ENCODE peak calls at places on chromosomes 3 and 15, in four cellular contexts. Z, V, Q and T are unnamed samples.

GRCh38 chr3:133572158-133573053 is 1.1 kb upstream of the CDV3 start:
- DNase-seq in Q (no peak), Z (no peak), V (no peak), T (no peak)

GRCh38 chr15:100802421-100803157 is 77.0 kb upstream of the ALDH1A3 start:
- DNase-seq in Z (peak; percentile 55), V (no peak), Q (no peak), T (no peak)

GRCh38 chr3:48845170-48845569 is 2.5 kb downstream of the PRKAR2A start:
- DNase-seq in V (no peak), Z (no peak), Q (no peak), T (no peak)

GRCh38 chr3:51683566-51683965 is 12.5 kb downstream of the TEX264 start:
- DNase-seq in Q (no peak), Z (no peak), V (no peak), T (no peak)

GRCh38 chr15:91271565-91272153 is 171.6 kb downstream of the SV2B start:
- DNase-seq in Z (no peak), V (peak; percentile 62), Q (peak; percentile 69), T (peak; percentile 36)

GRCh38 chr3:113885050-113885449 is 46.5 kb downstream of the GRAMD1C start:
- DNase-seq in V (no peak), Z (no peak), Q (no peak), T (no peak)

GRCh38 chr15:47750030-47750739 is 32.9 kb downstream of the SEMA6D start:
- DNase-seq in Q (no peak), V (no peak), Z (no peak), T (no peak)

GRCh38 chr15:88124199-88124598 is 132.3 kb downstream of the NTRK3 start:
- DNase-seq in Z (no peak), Q (no peak), V (no peak), T (no peak)

GRCh38 chr3:69739204-69740102 is at the start of gene MITF:
- DNase-seq in Q (peak; percentile 90), V (peak; percentile 89), Z (peak; percentile 91), T (peak; percentile 64)

GRCh38 chr3:42165211-42165610 is 74.1 kb downstream of the TRAK1 start:
- DNase-seq in Z (no peak), Q (no peak), V (no peak), T (no peak)

GRCh38 chr3:71464613-71465012 is 118.9 kb downstream of the FOXP1 start:
- DNase-seq in Z (no peak), V (no peak), Q (no peak), T (no peak)

GRCh38 chr3:94799420-94800060 is 736.7 kb downstream of the NSUN3 start:
- DNase-seq in Q (no peak), V (no peak), Z (no peak), T (no peak)

GRCh38 chr15:31486906-31487695 is 160.5 kb downstream of the KLF13 start:
- DNase-seq in Q (no peak), Z (peak; percentile 72), V (no peak), T (no peak)

GRCh38 chr15:100890850-100891249 is 11.2 kb downstream of the ALDH1A3 start:
- DNase-seq in Z (no peak), Q (no peak), V (no peak), T (no peak)

GRCh38 chr3:106719583-106719982 is 657.7 kb upstream of the CCDC54 start:
- DNase-seq in V (no peak), Z (no peak), Q (no peak), T (no peak)

GRCh38 chr15:41904487-41905359 is 10.9 kb upstream of the SPTBN5 start:
- DNase-seq in Z (no peak), Q (peak; percentile 87), V (peak; percentile 65), T (peak; percentile 88)

GRCh38 chr3:195897081-195897852 is 11.1 kb downstream of the TNK2 start:
- DNase-seq in V (no peak), Q (no peak), Z (no peak), T (no peak)

GRCh38 chr3:129304141-129304540 is 25.5 kb downstream of the HMCES start:
- DNase-seq in Z (no peak), Q (no peak), V (no peak), T (no peak)

GRCh38 chr3:158539414-158540014 is 31.5 kb upstream of the MLF1 start:
- DNase-seq in Q (no peak), V (peak; percentile 19), Z (no peak), T (no peak)

GRCh38 chr3:129549006-129549800 is 6.2 kb downstream of the H1-8 start:
- DNase-seq in Q (no peak), V (no peak), Z (no peak), T (no peak)

GRCh38 chr3:171458056-171458856 is 1.9 kb downstream of the TNIK start:
- DNase-seq in V (no peak), Z (no peak), Q (no peak), T (no peak)

GRCh38 chr3:169661567-169662214 is 1.8 kb downstream of the MECOM start:
- DNase-seq in Z (peak; percentile 77), Q (peak; percentile 68), V (peak; percentile 44), T (no peak)

GRCh38 chr3:113243071-113243470 is 31.7 kb downstream of the BOC start:
- DNase-seq in Z (no peak), V (no peak), Q (no peak), T (no peak)

GRCh38 chr3:188037116-188037718 is 116.7 kb upstream of the LPP start:
- DNase-seq in Q (no peak), V (peak; percentile 59), Z (no peak), T (no peak)

GRCh38 chr15:23457890-23458289 is 10.8 kb upstream of the GOLGA6L2 start:
- DNase-seq in V (no peak), Q (no peak), Z (no peak), T (no peak)

GRCh38 chr3:188557230-188557629 is 403.3 kb downstream of the LPP start:
- DNase-seq in Z (no peak), V (no peak), Q (no peak), T (no peak)

GRCh38 chr3:184568918-184569829 is 7.6 kb downstream of the EPHB3 start:
- DNase-seq in Q (peak; percentile 79), V (peak; percentile 79), Z (peak; percentile 90), T (no peak)

GRCh38 chr3:15246186-15246585 is 40.1 kb downstream of the CAPN7 start:
- DNase-seq in V (no peak), Z (no peak), Q (no peak), T (no peak)

GRCh38 chr15:49621327-49622210 is 721 bp downstream of the DTWD1 start:
- DNase-seq in Z (no peak), Q (no peak), V (no peak), T (no peak)

GRCh38 chr15:100686725-100687488 is 84.5 kb downstream of the ASB7 start:
- DNase-seq in Z (no peak), V (no peak), Q (no peak), T (no peak)

GRCh38 chr3:195583831-195584542 is at the start of gene APOD:
- DNase-seq in V (no peak), Z (no peak), Q (no peak), T (no peak)

GRCh38 chr15:79067434-79067833 is 23.1 kb downstream of the RASGRF1 start:
- DNase-seq in Z (no peak), Q (no peak), V (no peak), T (no peak)

GRCh38 chr3:169243122-169243521 is 420.4 kb downstream of the MECOM start:
- DNase-seq in Z (no peak), V (no peak), Q (no peak), T (no peak)

GRCh38 chr3:153599685-153600084 is 437.7 kb downstream of the RAP2B start:
- DNase-seq in V (no peak), Z (no peak), Q (no peak), T (no peak)

GRCh38 chr3:72444642-72445223 is 403.5 kb downstream of the SHQ1 start:
- DNase-seq in Z (no peak), Q (no peak), V (no peak), T (no peak)

GRCh38 chr15:77069521-77070121 is 1.3 kb downstream of the TSPAN3 start:
- DNase-seq in Q (no peak), V (no peak), Z (no peak), T (no peak)

GRCh38 chr3:137610723-137611122 is 153.4 kb upstream of the SOX14 start:
- DNase-seq in Q (no peak), V (no peak), Z (no peak), T (no peak)

GRCh38 chr15:82670699-82671098 is 23.5 kb upstream of the CPEB1 start:
- DNase-seq in Q (no peak), V (no peak), Z (no peak), T (no peak)

GRCh38 chr3:49180116-49180515 is 8.7 kb downstream of the KLHDC8B start:
- DNase-seq in Z (no peak), Q (no peak), V (no peak), T (no peak)

GRCh38 chr3:174397848-174398247 is 461.3 kb upstream of the NAALADL2 start:
- DNase-seq in Q (no peak), Z (no peak), V (no peak), T (no peak)
- TF ChIP-seq CTCF in Q (no peak), Z (no peak), V (peak; percentile 30), T (peak; percentile 36)

DNA sequence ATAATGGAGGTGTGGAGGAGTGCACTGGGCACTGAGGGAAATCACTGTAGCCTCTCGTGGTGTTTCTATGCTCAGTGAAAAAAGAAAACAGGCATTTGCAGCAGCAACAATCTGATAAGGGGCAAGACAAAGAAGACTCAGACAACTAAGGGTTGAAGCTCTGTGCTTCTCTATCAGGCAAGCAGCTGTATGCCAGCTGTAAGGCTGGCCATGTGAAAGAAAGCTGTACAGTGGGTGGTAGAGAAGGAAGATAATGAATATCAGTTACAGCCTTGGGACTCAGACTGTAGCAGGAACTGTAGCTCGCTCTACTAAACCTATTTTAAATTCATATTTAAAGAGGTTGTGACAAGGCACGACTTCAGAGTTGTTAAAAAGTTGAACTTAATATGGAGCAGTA is 76.3 kb downstream of the VGLL3 start:
- DNase-seq in Q (no peak), V (no peak), Z (no peak), T (no peak)
- TF ChIP-seq CTCF in Q (no peak), V (no peak), Z (no peak), T (no peak)

DNA sequence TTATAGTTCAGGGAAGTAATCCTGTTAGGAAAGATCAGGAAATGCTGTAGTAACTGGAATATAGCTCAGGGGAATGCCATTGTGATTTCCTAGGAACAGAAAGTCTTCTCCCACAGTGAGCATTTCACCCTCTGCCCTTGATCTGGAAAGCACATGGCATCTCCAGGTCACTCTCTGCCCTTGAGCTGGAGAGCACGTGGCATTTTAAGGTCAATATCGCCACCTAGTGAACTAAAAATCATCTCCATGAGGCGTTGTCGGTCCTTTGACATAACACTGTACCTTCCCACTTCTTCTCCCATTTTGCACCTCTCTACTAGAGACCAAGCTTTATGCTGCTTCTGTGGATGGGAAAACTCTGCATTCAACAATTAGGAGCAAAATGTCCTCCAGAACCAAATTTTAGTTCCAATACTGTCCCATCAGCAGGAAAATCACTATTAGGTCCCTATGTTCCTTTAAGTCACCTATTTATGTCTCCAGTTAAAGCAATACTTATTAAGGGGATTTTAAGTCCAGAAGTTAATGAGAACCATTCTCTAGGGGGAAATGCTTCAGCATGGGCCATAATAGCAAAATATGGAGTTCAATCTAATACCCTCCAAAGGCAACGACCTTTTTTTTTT is 54.7 kb upstream of the GK5 start:
- DNase-seq in V (peak; percentile 57), Q (no peak), Z (no peak), T (peak; percentile 26)
- TF ChIP-seq CTCF in V (peak; percentile 50), Q (peak; percentile 73), Z (peak; percentile 48), T (peak; percentile 83)

GRCh38 chr3:52897130-52898109 is at the start of gene STIMATE:
- DNase-seq in Q (peak; percentile 91), V (peak; percentile 90), Z (peak; percentile 94), T (peak; percentile 81)
- TF ChIP-seq CTCF in Q (no peak), V (no peak), Z (no peak), T (no peak)